ENCODE peak calls at places on chromosomes 7 and 10, in six cellular contexts. H is renal cortical epithelial cell, D is SW480, A is KBM-7, B is amygdala, P is HT-29. J is an unnamed sample.

GRCh38 chr7:92880212-92881090 is 44.1 kb upstream of the CDK6 start:
- DNase-seq in H (peak; percentile 15), D (peak; percentile 65), A (peak; percentile 49), B (no peak), P (peak; percentile 58), J (peak; percentile 93)

GRCh38 chr7:4613855-4614548 is 68.1 kb upstream of the FOXK1 start:
- DNase-seq in H (peak; percentile 46), D (no peak), A (peak; percentile 15), B (no peak), P (no peak), J (no peak)

GRCh38 chr10:79275431-79275851 is 71.8 kb upstream of the PPIF start:
- DNase-seq in H (no peak), D (no peak), A (no peak), B (no peak), P (no peak), J (no peak)

GRCh38 chr7:140640060-140640611 is 477 bp downstream of the DENND2A start:
- DNase-seq in H (no peak), D (no peak), A (peak; percentile 15), B (no peak), P (no peak), J (no peak)

GRCh38 chr10:60719721-60720120 is 58.6 kb upstream of the CDK1 start:
- DNase-seq in H (no peak), D (no peak), A (no peak), B (no peak), P (no peak), J (no peak)

GRCh38 chr7:155344618-155345433 is 47.1 kb downstream of the INSIG1 start:
- DNase-seq in H (peak; percentile 37), D (peak; percentile 77), A (peak; percentile 71), B (peak; percentile 41), P (peak; percentile 87), J (peak; percentile 90)

GRCh38 chr10:95794195-95794594 is 38.2 kb downstream of the ENTPD1 start:
- DNase-seq in H (no peak), D (no peak), A (no peak), B (no peak), P (no peak), J (no peak)

GRCh38 chr10:119466655-119467054 is 75.9 kb downstream of the RGS10 start:
- DNase-seq in H (peak; percentile 31), D (peak; percentile 73), A (no peak), B (no peak), P (no peak), J (no peak)

GRCh38 chr7:77395543-77395942 is 20.6 kb downstream of the GSAP start:
- DNase-seq in H (no peak), D (no peak), A (no peak), B (no peak), P (no peak), J (no peak)

GRCh38 chr10:131202964-131203363 is 108.6 kb downstream of the TCERG1L start:
- DNase-seq in H (no peak), D (no peak), A (no peak), B (no peak), P (no peak), J (no peak)

GRCh38 chr7:135391514-135391913 is 118.4 kb downstream of the CNOT4 start:
- DNase-seq in H (no peak), D (no peak), A (no peak), B (no peak), P (no peak), J (no peak)

GRCh38 chr7:284762-285722 is 4.9 kb upstream of the FOXL3 start:
- DNase-seq in H (no peak), D (peak; percentile 35), A (no peak), B (no peak), P (peak; percentile 28), J (no peak)

GRCh38 chr10:97719602-97720001 is 6.1 kb downstream of the MARVELD1 start:
- DNase-seq in H (no peak), D (no peak), A (no peak), B (no peak), P (no peak), J (no peak)

GRCh38 chr7:27100601-27101187 is 1.8 kb downstream of the HOXA2 start:
- DNase-seq in H (no peak), D (no peak), A (no peak), B (no peak), P (peak; percentile 39), J (no peak)

GRCh38 chr10:72796538-72796937 is 97.0 kb upstream of the OIT3 start:
- DNase-seq in H (no peak), D (no peak), A (no peak), B (no peak), P (no peak), J (no peak)

GRCh38 chr7:34081931-34082330 is 176.6 kb downstream of the BMPER start:
- DNase-seq in H (no peak), D (no peak), A (no peak), B (no peak), P (no peak), J (no peak)

GRCh38 chr10:92420554-92421275 is 129.7 kb downstream of the MARCHF5 start:
- DNase-seq in H (no peak), D (no peak), A (no peak), B (no peak), P (no peak), J (no peak)

GRCh38 chr10:118373786-118374185 is 31.7 kb upstream of the FAM204A start:
- DNase-seq in H (peak; percentile 87), D (peak; percentile 54), A (no peak), B (no peak), P (no peak), J (no peak)

GRCh38 chr7:30304177-30304884 is 19.9 kb downstream of the ZNRF2 start:
- DNase-seq in H (no peak), D (no peak), A (no peak), B (no peak), P (no peak), J (no peak)

GRCh38 chr10:109932391-109932790 is 9.1 kb upstream of the XPNPEP1 start:
- DNase-seq in H (no peak), D (no peak), A (no peak), B (no peak), P (no peak), J (no peak)

GRCh38 chr7:113610572-113610971 is 308.2 kb downstream of the PPP1R3A start:
- DNase-seq in H (no peak), D (no peak), A (no peak), B (no peak), P (no peak), J (no peak)

GRCh38 chr7:91233201-91233600 is 31.0 kb upstream of the FZD1 start:
- DNase-seq in H (no peak), D (no peak), A (no peak), B (no peak), P (no peak), J (no peak)

GRCh38 chr7:143003393-143004051 is 23.4 kb downstream of the OR9A2 start:
- DNase-seq in H (peak; percentile 49), D (peak; percentile 67), A (peak; percentile 85), B (no peak), P (peak; percentile 73), J (peak; percentile 72)

GRCh38 chr10:69123306-69123746 is 652 bp upstream of the VPS26A start:
- DNase-seq in H (no peak), D (peak; percentile 61), A (no peak), B (no peak), P (no peak), J (peak; percentile 68)

GRCh38 chr10:102644066-102644645 is at the start of gene TRIM8:
- DNase-seq in H (no peak), D (peak; percentile 50), A (peak; percentile 49), B (no peak), P (peak; percentile 54), J (peak; percentile 27)